ENCODE peak calls at places on chromosomes 7 and 10, in four cellular contexts. J is stimulated activated CD4-positive, alpha-beta T cell treated with anti-CD3 and anti-CD28 coated beads, Interleukin-4, amount 100 ng/mL, for 1 hour; F is activated CD8-positive, alpha-beta T cell treated with anti-CD3 and anti-CD28 coated beads for 36 hours; Z is globus pallidus. I is an unnamed sample.
A peak's percentile ranks its signal among the peaks of the same experiment; 100 is the strongest.

GRCh38 chr10:62076872-62077271 is 175.4 kb downstream of the ARID5B start:
- DNase-seq in J (no peak), F (no peak), Z (no peak), I (peak; percentile 58)

GRCh38 chr7:116512524-116513188 is 12.2 kb upstream of the CAV1 start:
- DNase-seq in J (no peak), F (no peak), Z (no peak), I (no peak)

GRCh38 chr7:103141753-103142404 is 7.0 kb downstream of the NAPEPLD start:
- DNase-seq in J (no peak), F (no peak), Z (no peak), I (no peak)

GRCh38 chr7:92781117-92781720 is 55.2 kb downstream of the CDK6 start:
- DNase-seq in J (no peak), F (no peak), Z (peak; percentile 90), I (no peak)

GRCh38 chr7:99384523-99384922 is 10.0 kb downstream of the ARPC1B start:
- DNase-seq in J (no peak), F (no peak), Z (no peak), I (no peak)

GRCh38 chr10:118754132-118754555 is 626 bp downstream of the CACUL1 start:
- DNase-seq in J (peak; percentile 29), F (peak; percentile 60), Z (peak; percentile 28), I (no peak)

GRCh38 chr7:53111061-53111460 is 75.6 kb downstream of the POM121L12 start:
- DNase-seq in J (no peak), F (no peak), Z (no peak), I (no peak)

GRCh38 chr7:93958216-93958615 is 36.7 kb downstream of the GNG11 start:
- DNase-seq in J (no peak), F (no peak), Z (no peak), I (peak; percentile 20)

GRCh38 chr10:59375990-59376389 is 13.6 kb upstream of the FAM13C start:
- DNase-seq in J (no peak), F (no peak), Z (no peak), I (no peak)

GRCh38 chr10:43042503-43043341 is 34.1 kb upstream of the RET start:
- DNase-seq in J (no peak), F (no peak), Z (no peak), I (no peak)

GRCh38 chr7:32155712-32156111 is 85.5 kb upstream of the PDE1C start:
- DNase-seq in J (no peak), F (no peak), Z (no peak), I (no peak)

GRCh38 chr10:17910144-17910789 is 41.5 kb upstream of the SLC39A12 start:
- DNase-seq in J (no peak), F (peak; percentile 38), Z (peak; percentile 19), I (no peak)

GRCh38 chr7:79308176-79308575 is 145.3 kb downstream of the MAGI2 start:
- DNase-seq in J (no peak), F (no peak), Z (no peak), I (no peak)

GRCh38 chr10:11058965-11059364 is 41.3 kb downstream of the CELF2 start:
- DNase-seq in J (no peak), F (no peak), Z (no peak), I (no peak)

GRCh38 chr7:39683216-39683845 is 60.0 kb downstream of the RALA start:
- DNase-seq in J (no peak), F (no peak), Z (peak; percentile 6), I (peak; percentile 65)

GRCh38 chr7:86747698-86748097 is 104.0 kb downstream of the GRM3 start:
- DNase-seq in J (no peak), F (no peak), Z (no peak), I (no peak)

GRCh38 chr7:2066251-2066919 is 166.4 kb downstream of the MAD1L1 start:
- DNase-seq in J (peak; percentile 35), F (peak; percentile 51), Z (no peak), I (no peak)